ENCODE peak calls at places on chromosomes 12 and 14, in ten cellular contexts. J, X, P, Q, E, U, G, F, T and N are unnamed samples.

GRCh38 chr14:79354336-79354735 is 857.0 kb downstream of the DIO2 start:
- DNase-seq in J (no peak), X (no peak), P (no peak), Q (no peak), E (no peak), U (no peak), G (no peak), F (no peak), T (no peak), N (no peak)

GRCh38 chr12:30806989-30807694 is 52.4 kb upstream of the CAPRIN2 start:
- DNase-seq in J (peak; percentile 38), X (peak; percentile 59), P (peak; percentile 74), Q (peak; percentile 83), E (peak; percentile 71), U (peak; percentile 85), G (peak; percentile 64), F (no peak), T (no peak), N (no peak)

GRCh38 chr12:4978737-4979136 is 64.9 kb upstream of the KCNA5 start:
- DNase-seq in J (no peak), X (no peak), P (no peak), Q (peak; percentile 52), E (peak; percentile 33), U (no peak), G (no peak), F (no peak), T (no peak), N (no peak)

GRCh38 chr12:120261951-120262851 is 3.3 kb downstream of the PXN start:
- DNase-seq in J (no peak), X (no peak), P (peak; percentile 96), Q (no peak), E (peak; percentile 84), U (no peak), G (no peak), F (no peak), T (no peak), N (no peak)

GRCh38 chr12:65828711-65829339 is 4.5 kb downstream of the HMGA2 start:
- DNase-seq in J (no peak), X (no peak), P (no peak), Q (no peak), E (no peak), U (no peak), G (no peak), F (no peak), T (no peak), N (no peak)

GRCh38 chr12:70321182-70321581 is 44.9 kb upstream of the KCNMB4 start:
- DNase-seq in J (no peak), X (no peak), P (no peak), Q (no peak), E (no peak), U (no peak), G (no peak), F (no peak), T (no peak), N (no peak)

GRCh38 chr14:91405241-91405721 is 12.3 kb downstream of the CCDC88C start:
- DNase-seq in J (no peak), X (no peak), P (no peak), Q (no peak), E (no peak), U (no peak), G (no peak), F (peak; percentile 41), T (no peak), N (no peak)

GRCh38 chr12:2298556-2299195 is 245.9 kb downstream of the CACNA1C start:
- DNase-seq in J (no peak), X (no peak), P (no peak), Q (no peak), E (no peak), U (no peak), G (no peak), F (no peak), T (no peak), N (no peak)